ENCODE peak calls at places on chromosomes 4 and X, in four cellular contexts. Y, M, W and R are unnamed samples. For H3K36me3, the result is how much of the 10 kb centered on the place peaks cover.

GRCh38 chr4:13881880-13882279 is 254.4 kb upstream of the BOD1L1 start:
- DNase-seq in Y (no peak), M (no peak), W (peak), R (no peak)

GRCh38 chr4:173218411-173219125 is 50.0 kb downstream of the GALNT7 start:
- DNase-seq in Y (peak), M (peak), W (peak), R (no peak)

GRCh38 chrX:104172121-104172520 is 5.9 kb downstream of the FAM199X start:
- DNase-seq in Y (no peak), M (peak), W (no peak), R (no peak)

GRCh38 chr4:82599336-82599735 is 37.5 kb upstream of the TMEM150C start:
- DNase-seq in Y (no peak), M (no peak), W (no peak), R (peak)

GRCh38 chr4:100118213-100118612 is 72.1 kb downstream of the DDIT4L start:
- DNase-seq in Y (no peak), M (peak), W (no peak), R (no peak)

GRCh38 chrX:850471-850916 is 219.9 kb downstream of the SHOX start:
- DNase-seq in Y (no peak), M (no peak), W (no peak), R (no peak)

GRCh38 chr4:3286335-3287175 is 6.3 kb upstream of the RGS12 start:
- DNase-seq in Y (no peak), M (no peak), W (no peak), R (peak)

GRCh38 chr4:3013839-3014350 is 50.5 kb downstream of the GRK4 start:
- DNase-seq in Y (no peak), M (no peak), W (no peak), R (no peak)

GRCh38 chr4:24321151-24321550 is 263.2 kb downstream of the DHX15 start:
- DNase-seq in Y (peak), M (no peak), W (peak), R (no peak)

GRCh38 chrX:54979432-54979831 is 14.6 kb downstream of the PFKFB1 start:
- DNase-seq in Y (no peak), M (no peak), W (no peak), R (no peak)

GRCh38 chr4:111215755-111216154 is 592.9 kb upstream of the PITX2 start:
- DNase-seq in Y (no peak), M (no peak), W (no peak), R (no peak)

GRCh38 chrX:68720851-68721250 is 73.4 kb downstream of the STARD8 start:
- DNase-seq in Y (no peak), M (no peak), W (no peak), R (no peak)
- H3K36me3 ChIP-seq in Y (under half), M (under half), W (under half), R (under half)

DNA sequence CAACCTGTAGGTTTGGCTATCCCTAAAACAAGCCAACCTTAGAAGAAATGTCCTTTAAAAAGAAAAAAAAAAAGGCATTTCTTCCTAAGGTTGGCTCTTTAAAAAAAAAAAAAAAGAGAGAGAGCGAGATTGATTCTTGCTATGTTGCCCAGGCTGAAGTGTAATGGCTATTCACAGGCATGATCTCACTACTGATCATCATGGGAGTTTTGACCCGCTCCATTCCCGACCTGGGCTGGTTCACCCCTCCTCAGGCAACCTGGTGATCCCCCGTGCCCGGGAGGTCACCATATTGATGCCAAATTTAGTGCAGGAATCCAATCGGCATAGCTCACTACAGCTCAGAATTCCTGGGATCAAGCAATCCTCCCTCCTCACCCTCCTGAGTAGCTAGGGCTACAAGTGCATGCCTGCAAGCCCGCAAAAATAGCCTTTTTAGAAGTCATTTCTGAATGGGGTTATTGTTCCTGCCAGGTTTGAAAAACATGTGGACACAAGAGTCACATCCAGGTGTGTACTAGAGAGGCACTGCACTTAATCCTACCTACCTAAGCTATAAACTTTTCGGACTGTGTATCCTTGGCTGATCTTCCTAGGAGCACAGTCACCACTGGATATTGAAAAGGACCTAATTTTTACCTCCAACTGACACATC is 61.4 kb upstream of the ZCCHC13 start:
- DNase-seq in Y (no peak), M (peak), W (no peak), R (no peak)
- H3K36me3 ChIP-seq in Y (under half), M (under half), W (under half), R (under half)

DNA sequence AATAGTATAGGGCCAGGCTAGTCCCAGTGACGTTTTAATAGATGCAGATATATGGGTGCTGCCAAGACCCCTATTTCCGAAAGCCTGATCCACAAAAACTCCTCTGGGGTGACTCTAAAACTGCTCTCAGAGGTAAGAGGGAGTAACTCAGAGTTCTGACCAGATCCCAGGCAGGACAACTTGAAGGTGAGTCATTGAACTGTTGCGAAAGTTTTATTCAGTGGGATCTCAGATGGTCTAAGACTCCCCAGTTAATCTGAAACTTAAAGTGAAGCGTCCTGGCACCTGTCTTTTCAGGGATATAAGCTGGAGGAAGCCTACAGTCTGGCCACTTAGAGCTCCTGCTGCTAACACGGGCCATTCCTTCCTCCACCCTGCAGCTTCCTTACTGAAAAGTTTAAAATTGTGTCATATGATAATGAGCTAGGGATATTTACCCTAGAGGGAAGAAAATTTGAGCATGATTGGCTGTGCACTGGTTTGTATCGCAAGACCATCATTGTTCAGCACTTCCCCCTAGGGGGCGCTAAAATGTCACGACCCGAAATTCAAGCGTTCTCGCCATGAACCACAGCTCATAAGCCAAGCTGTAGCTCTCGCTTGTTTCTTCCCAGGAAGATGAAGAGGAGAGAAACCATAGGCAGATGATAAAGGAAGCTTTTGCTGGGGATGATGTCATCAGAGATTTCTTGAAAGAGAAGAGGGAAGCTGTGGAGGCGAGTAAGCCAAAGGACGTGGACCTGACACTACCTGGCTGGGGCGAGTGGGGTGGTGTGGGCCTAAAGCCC is 19.5 kb downstream of the UTP14A start:
- DNase-seq in Y (peak), M (peak), W (peak), R (peak)
- H3K36me3 ChIP-seq in Y (under half), M (under half), W (under half), R (half or more)

GRCh38 chr4:95158626-95159025 is 390.1 kb downstream of the UNC5C start:
- DNase-seq in Y (no peak), M (no peak), W (no peak), R (no peak)
- H3K36me3 ChIP-seq in Y (under half), M (under half), W (under half), R (under half)

GRCh38 chr4:27019766-27020165 is 159.1 kb downstream of the STIM2 start:
- DNase-seq in Y (no peak), M (no peak), W (no peak), R (no peak)

GRCh38 chr4:27016551-27016950 is 155.9 kb downstream of the STIM2 start:
- DNase-seq in Y (no peak), M (no peak), W (no peak), R (no peak)

GRCh38 chr4:27018076-27018475 is 157.4 kb downstream of the STIM2 start:
- DNase-seq in Y (no peak), M (no peak), W (no peak), R (no peak)

GRCh38 chr4:27018910-27019309 is 158.3 kb downstream of the STIM2 start:
- DNase-seq in Y (no peak), M (no peak), W (no peak), R (no peak)

GRCh38 chr4:27017623-27018022 is 157.0 kb downstream of the STIM2 start:
- DNase-seq in Y (no peak), M (no peak), W (no peak), R (no peak)
- H3K36me3 ChIP-seq in Y (under half), M (under half), W (under half), R (under half)